ENCODE peak calls at places on chromosome 19, in ten cellular contexts. V is brain microvascular endothelial cell, E is GM20000, H is astrocyte of the spinal cord, D is stomach, C is kidney epithelial cell, T is nephron progenitor cell, G is breast epithelium, J is fibroblast of lung, L is left lung. P is an unnamed sample.

GRCh38 chr19:3471954-3472655 is 8.2 kb downstream of the SMIM24 start:
- DNase-seq in V (no peak), E (no peak), H (no peak), D (peak; percentile 42), C (no peak), T (peak; percentile 66), G (no peak), J (no peak), L (no peak), P (no peak)

GRCh38 chr19:16462757-16463250 is 9.0 kb downstream of the EPS15L1 start:
- DNase-seq in V (no peak), E (no peak), H (no peak), D (peak; percentile 66), C (no peak), T (no peak), G (no peak), J (peak; percentile 34), L (no peak), P (no peak)

GRCh38 chr19:50486823-50487515 is 10.3 kb upstream of the GARIN5A start:
- DNase-seq in V (peak; percentile 59), E (no peak), H (peak; percentile 39), D (no peak), C (no peak), T (no peak), G (no peak), J (peak; percentile 20), L (no peak), P (no peak)

GRCh38 chr19:43148233-43148632 is 38.1 kb downstream of the PSG5 start:
- DNase-seq in V (peak; percentile 61), E (no peak), H (peak; percentile 62), D (no peak), C (peak; percentile 57), T (no peak), G (no peak), J (peak; percentile 82), L (no peak), P (no peak)

GRCh38 chr19:1862068-1862423 is 1.3 kb downstream of the KLF16 start:
- DNase-seq in V (no peak), E (no peak), H (no peak), D (no peak), C (no peak), T (peak; percentile 43), G (no peak), J (no peak), L (no peak), P (no peak)

GRCh38 chr19:37583340-37583739 is 11.3 kb downstream of the ZNF571 start:
- DNase-seq in V (no peak), E (no peak), H (no peak), D (no peak), C (no peak), T (no peak), G (no peak), J (no peak), L (no peak), P (no peak)

GRCh38 chr19:15644816-15645215 is 4.1 kb downstream of the CYP4F3 start:
- DNase-seq in V (no peak), E (no peak), H (no peak), D (no peak), C (no peak), T (no peak), G (no peak), J (no peak), L (no peak), P (no peak)

GRCh38 chr19:3556978-3557460 is 367 bp downstream of the MFSD12 start:
- DNase-seq in V (no peak), E (peak; percentile 76), H (no peak), D (peak; percentile 48), C (no peak), T (peak; percentile 45), G (no peak), J (peak; percentile 42), L (no peak), P (no peak)

GRCh38 chr19:1082165-1082927 is 12.8 kb downstream of the POLR2E start:
- DNase-seq in V (no peak), E (peak; percentile 91), H (peak; percentile 28), D (peak; percentile 96), C (no peak), T (peak; percentile 94), G (peak; percentile 91), J (peak; percentile 18), L (peak; percentile 89), P (no peak)

GRCh38 chr19:31316201-31316951 is 32.9 kb downstream of the TSHZ3 start:
- DNase-seq in V (no peak), E (no peak), H (peak; percentile 60), D (no peak), C (no peak), T (no peak), G (no peak), J (peak; percentile 57), L (peak; percentile 34), P (no peak)

GRCh38 chr19:575527-576506 is 3.4 kb downstream of the BSG start:
- DNase-seq in V (no peak), E (no peak), H (peak; percentile 43), D (peak; percentile 81), C (no peak), T (no peak), G (no peak), J (peak; percentile 68), L (no peak), P (no peak)

GRCh38 chr19:18769989-18770528 is 21.0 kb downstream of the COMP start:
- DNase-seq in V (no peak), E (no peak), H (no peak), D (no peak), C (no peak), T (no peak), G (no peak), J (no peak), L (no peak), P (no peak)

GRCh38 chr19:43934055-43934984 is 762 bp downstream of the ZNF45 start:
- DNase-seq in V (no peak), E (no peak), H (no peak), D (no peak), C (no peak), T (no peak), G (no peak), J (peak; percentile 8), L (no peak), P (no peak)

GRCh38 chr19:16575282-16575681 is 3.1 kb upstream of the SLC35E1 start:
- DNase-seq in V (no peak), E (no peak), H (no peak), D (no peak), C (no peak), T (no peak), G (no peak), J (no peak), L (no peak), P (no peak)

GRCh38 chr19:21256722-21257121 is 72.5 kb downstream of the ZNF708 start:
- DNase-seq in V (peak; percentile 4), E (no peak), H (no peak), D (no peak), C (no peak), T (no peak), G (no peak), J (peak; percentile 13), L (no peak), P (no peak)

GRCh38 chr19:9937001-9937411 is 691 bp upstream of the OLFM2 start:
- DNase-seq in V (no peak), E (no peak), H (no peak), D (no peak), C (no peak), T (peak; percentile 22), G (no peak), J (no peak), L (no peak), P (no peak)

GRCh38 chr19:39843919-39844793 is 2.0 kb downstream of the FBL start:
- DNase-seq in V (peak; percentile 40), E (peak; percentile 68), H (peak; percentile 61), D (no peak), C (no peak), T (no peak), G (no peak), J (peak; percentile 32), L (no peak), P (no peak)

GRCh38 chr19:43553656-43554055 is 20.7 kb downstream of the ZNF575 start:
- DNase-seq in V (no peak), E (no peak), H (no peak), D (no peak), C (no peak), T (no peak), G (no peak), J (no peak), L (no peak), P (no peak)

GRCh38 chr19:31572671-31573298 is 223.5 kb upstream of the TSHZ3 start:
- DNase-seq in V (no peak), E (no peak), H (no peak), D (no peak), C (no peak), T (no peak), G (no peak), J (no peak), L (no peak), P (no peak)

GRCh38 chr19:17766543-17767131 is 15.4 kb downstream of the FCHO1 start:
- DNase-seq in V (peak; percentile 83), E (no peak), H (peak; percentile 71), D (peak; percentile 89), C (no peak), T (peak; percentile 86), G (peak; percentile 71), J (peak; percentile 65), L (peak; percentile 84), P (peak; percentile 81)
- TF ChIP-seq CTCF in V (peak; percentile 98), E (peak; percentile 84), H (peak; percentile 92), D (peak; percentile 68), C (peak; percentile 98), T (peak; percentile 82), G (peak; percentile 73), J (peak; percentile 89), L (peak; percentile 70), P (peak; percentile 42)

DNA sequence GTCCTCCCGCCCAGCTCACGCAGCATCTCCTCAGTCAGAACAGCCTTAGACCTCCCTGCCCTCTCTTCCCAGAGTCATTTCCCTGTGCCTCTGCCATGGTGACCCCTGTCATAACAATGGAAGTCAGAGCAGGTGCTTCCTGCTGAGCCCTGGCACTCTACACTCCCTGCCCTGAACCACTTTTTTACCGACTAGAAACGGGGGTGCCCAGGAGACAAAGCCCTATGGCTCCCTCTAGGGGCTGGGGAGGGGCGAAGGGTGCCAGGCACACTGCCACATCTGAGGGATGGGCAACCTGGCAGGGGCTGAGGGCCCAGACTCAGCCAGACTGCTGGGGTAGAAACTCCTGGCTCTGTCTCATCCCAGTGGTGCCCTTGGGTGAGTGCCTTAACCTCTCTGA is 16.4 kb downstream of the ZNF574 start:
- DNase-seq in V (no peak), E (peak; percentile 57), H (no peak), D (peak; percentile 45), C (no peak), T (no peak), G (no peak), J (no peak), L (no peak), P (no peak)
- TF ChIP-seq CTCF in V (peak; percentile 74), E (peak; percentile 52), H (peak; percentile 63), D (no peak), C (peak; percentile 71), T (peak; percentile 19), G (no peak), J (peak; percentile 41), L (peak; percentile 29), P (no peak)

GRCh38 chr19:19823916-19824315 is 2.4 kb upstream of the ZNF506 start:
- DNase-seq in V (no peak), E (peak; percentile 54), H (no peak), D (no peak), C (no peak), T (no peak), G (no peak), J (no peak), L (no peak), P (no peak)
- TF ChIP-seq CTCF in V (no peak), E (no peak), H (no peak), D (no peak), C (no peak), T (no peak), G (no peak), J (no peak), L (no peak), P (no peak)

GRCh38 chr19:30011051-30011578 is 69.1 kb downstream of the URI1 start:
- DNase-seq in V (no peak), E (no peak), H (no peak), D (no peak), C (no peak), T (peak; percentile 5), G (no peak), J (no peak), L (no peak), P (no peak)
- TF ChIP-seq CTCF in V (peak; percentile 8), E (no peak), H (no peak), D (no peak), C (no peak), T (no peak), G (no peak), J (no peak), L (no peak), P (no peak)